ENCODE peak calls at places on chromosomes 16 and 17, in ten cellular contexts. One of them, this sample, is unnamed.
A peak's percentile ranks its signal among the peaks of the same experiment; 100 is the strongest.

GRCh38 chr17:2841606-2842005 is 45.4 kb downstream of the RAP1GAP2 start:
- DNase-seq in SK-N-SH: no peak
- DNase-seq in GM12878: no peak
- DNase-seq in ovary: no peak
- DNase-seq in stomach: no peak
- DNase-seq in transverse colon: no peak
- DNase-seq in esophagus muscularis mucosa: no peak
- DNase-seq in suprapubic skin: no peak
- DNase-seq in H1: no peak
- DNase-seq in K562: no peak
- DNase-seq in this sample: no peak

GRCh38 chr17:4261452-4261851 is 2.3 kb downstream of the ANKFY1 start:
- DNase-seq in SK-N-SH: no peak
- DNase-seq in GM12878: no peak
- DNase-seq in ovary: no peak
- DNase-seq in stomach: no peak
- DNase-seq in transverse colon: no peak
- DNase-seq in esophagus muscularis mucosa: no peak
- DNase-seq in suprapubic skin: no peak
- DNase-seq in H1: no peak
- DNase-seq in K562: no peak
- DNase-seq in this sample: no peak

GRCh38 chr17:43834106-43834505 is 1.2 kb upstream of the MPP3 start:
- DNase-seq in SK-N-SH: no peak
- DNase-seq in GM12878: no peak
- DNase-seq in ovary: no peak
- DNase-seq in stomach: no peak
- DNase-seq in transverse colon: no peak
- DNase-seq in esophagus muscularis mucosa: no peak
- DNase-seq in suprapubic skin: no peak
- DNase-seq in H1: no peak
- DNase-seq in K562: no peak
- DNase-seq in this sample: peak; percentile 21

GRCh38 chr16:54331241-54332002 is 44.8 kb upstream of the IRX3 start:
- DNase-seq in SK-N-SH: no peak
- DNase-seq in GM12878: no peak
- DNase-seq in ovary: no peak
- DNase-seq in stomach: no peak
- DNase-seq in transverse colon: no peak
- DNase-seq in esophagus muscularis mucosa: no peak
- DNase-seq in suprapubic skin: no peak
- DNase-seq in H1: peak; percentile 53
- DNase-seq in K562: no peak
- DNase-seq in this sample: no peak

GRCh38 chr16:64615647-64616280 is 506.1 kb downstream of the CDH11 start:
- DNase-seq in SK-N-SH: no peak
- DNase-seq in GM12878: no peak
- DNase-seq in ovary: no peak
- DNase-seq in stomach: no peak
- DNase-seq in transverse colon: no peak
- DNase-seq in esophagus muscularis mucosa: no peak
- DNase-seq in suprapubic skin: no peak
- DNase-seq in H1: peak; percentile 19
- DNase-seq in K562: no peak
- DNase-seq in this sample: no peak

GRCh38 chr16:13189250-13189649 is 287.9 kb downstream of the SHISA9 start:
- DNase-seq in SK-N-SH: no peak
- DNase-seq in GM12878: no peak
- DNase-seq in ovary: no peak
- DNase-seq in stomach: no peak
- DNase-seq in transverse colon: no peak
- DNase-seq in esophagus muscularis mucosa: no peak
- DNase-seq in suprapubic skin: no peak
- DNase-seq in H1: no peak
- DNase-seq in K562: no peak
- DNase-seq in this sample: no peak

GRCh38 chr17:58249270-58250133 is 11.1 kb downstream of the LPO start:
- DNase-seq in SK-N-SH: peak; percentile 99
- DNase-seq in GM12878: no peak
- DNase-seq in ovary: peak; percentile 80
- DNase-seq in stomach: peak; percentile 66
- DNase-seq in transverse colon: peak; percentile 65
- DNase-seq in esophagus muscularis mucosa: no peak
- DNase-seq in suprapubic skin: peak; percentile 86
- DNase-seq in H1: no peak
- DNase-seq in K562: peak; percentile 95
- DNase-seq in this sample: no peak

GRCh38 chr16:28935924-28936783 is 4.4 kb downstream of the CD19 start:
- DNase-seq in SK-N-SH: peak; percentile 89
- DNase-seq in GM12878: no peak
- DNase-seq in ovary: peak; percentile 87
- DNase-seq in stomach: peak; percentile 88
- DNase-seq in transverse colon: peak; percentile 89
- DNase-seq in esophagus muscularis mucosa: peak; percentile 93
- DNase-seq in suprapubic skin: peak; percentile 87
- DNase-seq in H1: peak; percentile 78
- DNase-seq in K562: peak; percentile 99
- DNase-seq in this sample: peak; percentile 57

GRCh38 chr16:70769761-70770160 is 31.2 kb downstream of the VAC14 start:
- DNase-seq in SK-N-SH: no peak
- DNase-seq in GM12878: no peak
- DNase-seq in ovary: no peak
- DNase-seq in stomach: no peak
- DNase-seq in transverse colon: no peak
- DNase-seq in esophagus muscularis mucosa: no peak
- DNase-seq in suprapubic skin: no peak
- DNase-seq in H1: no peak
- DNase-seq in K562: no peak
- DNase-seq in this sample: no peak

GRCh38 chr16:58022601-58023371 is 2.8 kb upstream of the MMP15 start:
- DNase-seq in SK-N-SH: peak; percentile 78
- DNase-seq in GM12878: no peak
- DNase-seq in ovary: peak; percentile 81
- DNase-seq in stomach: peak; percentile 87
- DNase-seq in transverse colon: peak; percentile 71
- DNase-seq in esophagus muscularis mucosa: no peak
- DNase-seq in suprapubic skin: no peak
- DNase-seq in H1: no peak
- DNase-seq in K562: no peak
- DNase-seq in this sample: peak; percentile 54

GRCh38 chr16:87216824-87217205 is 100.4 kb downstream of the C16orf95 start:
- DNase-seq in SK-N-SH: no peak
- DNase-seq in GM12878: no peak
- DNase-seq in ovary: no peak
- DNase-seq in stomach: no peak
- DNase-seq in transverse colon: no peak
- DNase-seq in esophagus muscularis mucosa: no peak
- DNase-seq in suprapubic skin: no peak
- DNase-seq in H1: no peak
- DNase-seq in K562: no peak
- DNase-seq in this sample: peak; percentile 51

GRCh38 chr17:33990943-33991706 is 264.0 kb upstream of the CCL2 start:
- DNase-seq in SK-N-SH: no peak
- DNase-seq in GM12878: no peak
- DNase-seq in ovary: no peak
- DNase-seq in stomach: no peak
- DNase-seq in transverse colon: no peak
- DNase-seq in esophagus muscularis mucosa: peak; percentile 86
- DNase-seq in suprapubic skin: no peak
- DNase-seq in H1: no peak
- DNase-seq in K562: no peak
- DNase-seq in this sample: no peak

GRCh38 chr17:46814446-46814845 is 4.0 kb downstream of the WNT3 start:
- DNase-seq in SK-N-SH: no peak
- DNase-seq in GM12878: no peak
- DNase-seq in ovary: no peak
- DNase-seq in stomach: no peak
- DNase-seq in transverse colon: no peak
- DNase-seq in esophagus muscularis mucosa: no peak
- DNase-seq in suprapubic skin: no peak
- DNase-seq in H1: no peak
- DNase-seq in K562: no peak
- DNase-seq in this sample: no peak

GRCh38 chr16:4081577-4082021 is 34.6 kb downstream of the ADCY9 start:
- DNase-seq in SK-N-SH: peak; percentile 42
- DNase-seq in GM12878: no peak
- DNase-seq in ovary: peak; percentile 41
- DNase-seq in stomach: no peak
- DNase-seq in transverse colon: no peak
- DNase-seq in esophagus muscularis mucosa: no peak
- DNase-seq in suprapubic skin: no peak
- DNase-seq in H1: no peak
- DNase-seq in K562: no peak
- DNase-seq in this sample: no peak
- TF ChIP-seq EP300 in SK-N-SH: no peak
- TF ChIP-seq EP300 in GM12878: no peak
- TF ChIP-seq EP300 in ovary: no peak
- TF ChIP-seq EP300 in stomach: no peak
- TF ChIP-seq EP300 in transverse colon: no peak
- TF ChIP-seq EP300 in esophagus muscularis mucosa: no peak
- TF ChIP-seq EP300 in suprapubic skin: no peak
- TF ChIP-seq EP300 in H1: no peak
- TF ChIP-seq EP300 in K562: no peak
- TF ChIP-seq EP300 in this sample: no peak

GRCh38 chr17:73434154-73434553 is 122.4 kb upstream of the CDC42EP4 start:
- DNase-seq in SK-N-SH: no peak
- DNase-seq in GM12878: no peak
- DNase-seq in ovary: no peak
- DNase-seq in stomach: no peak
- DNase-seq in transverse colon: no peak
- DNase-seq in esophagus muscularis mucosa: no peak
- DNase-seq in suprapubic skin: no peak
- DNase-seq in H1: no peak
- DNase-seq in K562: no peak
- DNase-seq in this sample: no peak

GRCh38 chr17:73436966-73437365 is 125.2 kb upstream of the CDC42EP4 start:
- DNase-seq in SK-N-SH: no peak
- DNase-seq in GM12878: no peak
- DNase-seq in ovary: no peak
- DNase-seq in stomach: no peak
- DNase-seq in transverse colon: no peak
- DNase-seq in esophagus muscularis mucosa: no peak
- DNase-seq in suprapubic skin: no peak
- DNase-seq in H1: no peak
- DNase-seq in K562: no peak
- DNase-seq in this sample: no peak

GRCh38 chr17:73437826-73438225 is 126.0 kb upstream of the CDC42EP4 start:
- DNase-seq in SK-N-SH: no peak
- DNase-seq in GM12878: no peak
- DNase-seq in ovary: no peak
- DNase-seq in stomach: no peak
- DNase-seq in transverse colon: no peak
- DNase-seq in esophagus muscularis mucosa: no peak
- DNase-seq in suprapubic skin: no peak
- DNase-seq in H1: no peak
- DNase-seq in K562: no peak
- DNase-seq in this sample: no peak

GRCh38 chr17:73433501-73433900 is 121.7 kb upstream of the CDC42EP4 start:
- DNase-seq in SK-N-SH: no peak
- DNase-seq in GM12878: no peak
- DNase-seq in ovary: no peak
- DNase-seq in stomach: no peak
- DNase-seq in transverse colon: no peak
- DNase-seq in esophagus muscularis mucosa: no peak
- DNase-seq in suprapubic skin: no peak
- DNase-seq in H1: no peak
- DNase-seq in K562: no peak
- DNase-seq in this sample: no peak

GRCh38 chr17:73435412-73435811 is 123.6 kb upstream of the CDC42EP4 start:
- DNase-seq in SK-N-SH: no peak
- DNase-seq in GM12878: no peak
- DNase-seq in ovary: no peak
- DNase-seq in stomach: no peak
- DNase-seq in transverse colon: no peak
- DNase-seq in esophagus muscularis mucosa: no peak
- DNase-seq in suprapubic skin: no peak
- DNase-seq in H1: no peak
- DNase-seq in K562: no peak
- DNase-seq in this sample: no peak
- H3K27me3 ChIP-seq in SK-N-SH: no peaks in the 10 kb centered on the region
- H3K27me3 ChIP-seq in GM12878: no peaks in the 10 kb centered on the region
- H3K27me3 ChIP-seq in ovary: no peaks in the 10 kb centered on the region
- H3K27me3 ChIP-seq in stomach: peaks cover 4% of the 10 kb centered on the region
- H3K27me3 ChIP-seq in transverse colon: no peaks in the 10 kb centered on the region
- H3K27me3 ChIP-seq in esophagus muscularis mucosa: no peaks in the 10 kb centered on the region
- H3K27me3 ChIP-seq in suprapubic skin: peaks cover under 1% of the 10 kb centered on the region
- H3K27me3 ChIP-seq in H1: no peaks in the 10 kb centered on the region
- H3K27me3 ChIP-seq in K562: peaks cover 12% of the 10 kb centered on the region
- H3K27me3 ChIP-seq in this sample: no peaks in the 10 kb centered on the region

DNA sequence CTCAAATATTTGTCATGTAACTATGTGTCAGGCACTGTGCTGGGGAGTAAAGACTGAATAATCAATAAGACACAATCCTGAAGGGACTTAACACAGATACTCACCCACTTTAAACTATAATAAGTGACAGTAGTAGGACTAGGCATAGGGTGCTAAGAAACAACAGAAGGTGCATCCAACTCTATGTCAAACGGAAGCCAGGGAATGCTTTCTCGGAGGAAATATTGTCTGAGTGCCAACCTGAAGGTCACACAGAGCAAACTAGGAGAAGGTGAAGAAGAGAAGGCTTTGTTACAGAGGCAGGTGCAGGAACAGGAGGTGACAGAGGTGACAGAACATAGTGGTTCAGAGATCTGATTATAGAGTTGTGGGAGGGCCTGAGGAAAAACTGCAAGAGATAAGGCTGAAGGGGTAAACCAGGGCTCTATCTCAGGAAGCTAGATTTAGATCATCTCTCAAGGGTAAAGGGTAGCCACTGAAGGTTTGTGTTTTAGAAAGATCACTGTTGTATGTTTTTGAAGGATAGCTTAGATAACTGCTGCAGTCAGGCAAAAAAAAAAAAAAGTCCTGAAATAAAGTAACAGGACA is 85.4 kb upstream of the NETO2 start:
- DNase-seq in SK-N-SH: no peak
- DNase-seq in GM12878: no peak
- DNase-seq in ovary: no peak
- DNase-seq in stomach: no peak
- DNase-seq in transverse colon: no peak
- DNase-seq in esophagus muscularis mucosa: no peak
- DNase-seq in suprapubic skin: no peak
- DNase-seq in H1: no peak
- DNase-seq in K562: no peak
- DNase-seq in this sample: no peak
- H3K27ac ChIP-seq in SK-N-SH: no peak overlapping the region
- H3K27ac ChIP-seq in GM12878: no peak overlapping the region
- H3K27ac ChIP-seq in ovary: no peak overlapping the region
- H3K27ac ChIP-seq in stomach: no peak overlapping the region
- H3K27ac ChIP-seq in transverse colon: no peak overlapping the region
- H3K27ac ChIP-seq in esophagus muscularis mucosa: no peak overlapping the region
- H3K27ac ChIP-seq in suprapubic skin: no peak overlapping the region
- H3K27ac ChIP-seq in H1: no peak overlapping the region
- H3K27ac ChIP-seq in K562: no peak overlapping the region
- H3K27ac ChIP-seq in this sample: no peak overlapping the region

DNA sequence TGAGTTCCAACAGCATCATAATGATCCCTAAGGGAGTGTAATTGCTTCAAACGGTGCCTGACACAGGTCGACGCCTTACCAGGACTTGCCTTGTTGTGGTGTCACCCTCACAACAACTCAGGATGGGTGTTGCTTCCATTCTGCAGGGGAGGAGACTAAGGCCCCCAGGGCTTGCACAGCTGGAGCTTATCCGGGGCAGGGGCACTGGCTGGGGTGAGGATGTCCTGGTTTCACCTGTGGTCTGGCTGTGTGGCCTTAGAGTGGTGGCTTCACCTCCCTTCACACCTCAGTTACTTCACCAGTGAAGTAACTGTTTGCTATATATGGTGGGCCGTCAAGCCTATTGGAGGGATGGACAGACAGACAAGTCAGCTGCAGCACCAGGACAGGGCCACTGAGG is 23.3 kb downstream of the LLGL2 start:
- DNase-seq in SK-N-SH: no peak
- DNase-seq in GM12878: no peak
- DNase-seq in ovary: no peak
- DNase-seq in stomach: no peak
- DNase-seq in transverse colon: no peak
- DNase-seq in esophagus muscularis mucosa: no peak
- DNase-seq in suprapubic skin: no peak
- DNase-seq in H1: no peak
- DNase-seq in K562: no peak
- DNase-seq in this sample: no peak
- TF ChIP-seq EP300 in SK-N-SH: no peak
- TF ChIP-seq EP300 in GM12878: no peak
- TF ChIP-seq EP300 in ovary: no peak
- TF ChIP-seq EP300 in stomach: no peak
- TF ChIP-seq EP300 in transverse colon: no peak
- TF ChIP-seq EP300 in esophagus muscularis mucosa: no peak
- TF ChIP-seq EP300 in suprapubic skin: no peak
- TF ChIP-seq EP300 in H1: no peak
- TF ChIP-seq EP300 in K562: no peak
- TF ChIP-seq EP300 in this sample: no peak

This sample was measured in tibial nerve.